ENCODE peak calls at places on chromosomes 2 and 18, in four cellular contexts. A is activated T-cell treated with anti-CD3 and anti-CD28 coated beads for 24 hours; Y is effector memory CD8-positive, alpha-beta T cell; W is HEK293T. F is an unnamed sample.

GRCh38 chr2:155054712-155055111 is 356.2 kb downstream of the KCNJ3 start:
- DNase-seq in Y (no peak), A (no peak), W (no peak), F (no peak)

GRCh38 chr2:208437755-208438154 is 31.2 kb downstream of the PTH2R start:
- DNase-seq in A (no peak), W (no peak), Y (no peak), F (no peak)

GRCh38 chr18:49572935-49573334 is 11.1 kb downstream of the LIPG start:
- DNase-seq in A (no peak), W (no peak), Y (no peak), F (peak)

GRCh38 chr2:12721571-12722444 is 5.1 kb downstream of the TRIB2 start:
- DNase-seq in Y (no peak), A (no peak), W (no peak), F (no peak)

GRCh38 chr18:79400591-79401381 is 5.1 kb downstream of the NFATC1 start:
- DNase-seq in A (no peak), W (no peak), Y (peak), F (no peak)

GRCh38 chr2:140714586-140714985 is 1416.2 kb downstream of the LRP1B start:
- DNase-seq in W (no peak), Y (no peak), A (no peak), F (no peak)

GRCh38 chr2:102724553-102724952 is 37.3 kb upstream of the TMEM182 start:
- DNase-seq in Y (no peak), W (no peak), A (no peak), F (no peak)

GRCh38 chr2:118349365-118349764 is 261.1 kb downstream of the INSIG2 start:
- DNase-seq in A (no peak), Y (no peak), W (no peak), F (no peak)

GRCh38 chr2:170690671-170691070 is 24.5 kb upstream of the SP5 start:
- DNase-seq in W (no peak), A (no peak), Y (no peak), F (no peak)

GRCh38 chr18:46716827-46717226 is 40.0 kb downstream of the ST8SIA5 start:
- DNase-seq in W (no peak), Y (no peak), A (no peak), F (no peak)

GRCh38 chr2:4190548-4190947 is 487.2 kb downstream of the DCDC2C start:
- DNase-seq in W (no peak), Y (no peak), A (no peak), F (no peak)

GRCh38 chr2:74865770-74866674 is 32.1 kb downstream of the HK2 start:
- DNase-seq in A (no peak), W (no peak), Y (no peak), F (no peak)

GRCh38 chr2:75431276-75431675 is 129.5 kb downstream of the EVA1A start:
- DNase-seq in Y (no peak), W (no peak), A (no peak), F (no peak)

GRCh38 chr2:80303825-80304521 is 579 bp downstream of the LRRTM1 start:
- DNase-seq in Y (no peak), A (no peak), W (peak), F (peak)

GRCh38 chr18:1062592-1062991 is 157.9 kb downstream of the ADCYAP1 start:
- DNase-seq in W (no peak), A (no peak), Y (no peak), F (no peak)

GRCh38 chr2:73984922-73985317 is 210 bp downstream of the TET3 start:
- DNase-seq in Y (no peak), A (peak), W (peak), F (peak)

GRCh38 chr18:77223653-77224052 is 26.0 kb upstream of the GALR1 start:
- DNase-seq in A (no peak), W (no peak), Y (no peak), F (no peak)

GRCh38 chr2:28423856-28424605 is 31.4 kb downstream of the FOSL2 start:
- DNase-seq in Y (peak), W (no peak), A (no peak), F (no peak)

GRCh38 chr2:144438722-144439508 is 81.0 kb downstream of the ZEB2 start:
- DNase-seq in Y (no peak), W (no peak), A (no peak), F (no peak)

GRCh38 chr2:108855194-108855593 is 68.6 kb downstream of the CCDC138 start:
- DNase-seq in Y (no peak), W (no peak), A (no peak), F (no peak)

GRCh38 chr18:35458677-35459441 is 38.9 kb downstream of the INO80C start:
- DNase-seq in A (no peak), Y (no peak), W (no peak), F (no peak)

GRCh38 chr2:148362144-148362796 is 282.3 kb upstream of the EPC2 start:
- DNase-seq in W (no peak), Y (no peak), A (no peak), F (no peak)

GRCh38 chr2:239175181-239175580 is 225.6 kb downstream of the HDAC4 start:
- DNase-seq in W (no peak), A (no peak), Y (no peak), F (no peak)